ENCODE peak calls at places on chromosomes 1 and 21, in four cellular contexts. One of them, this sample, is unnamed.
A peak's percentile ranks its signal among the peaks of the same experiment; 100 is the strongest.

GRCh38 chr1:7334475-7335035 is 436.5 kb upstream of the VAMP3 start:
- DNase-seq in Calu3: no peak
- DNase-seq in endothelial cell: no peak
- DNase-seq in B cell: no peak
- DNase-seq in this sample: no peak

GRCh38 chr1:8910914-8911313 is 32.4 kb upstream of the ENO1 start:
- DNase-seq in Calu3: no peak
- DNase-seq in endothelial cell: no peak
- DNase-seq in B cell: no peak
- DNase-seq in this sample: no peak

GRCh38 chr1:88867743-88868521 is 23.4 kb downstream of the GTF2B start:
- DNase-seq in Calu3: no peak
- DNase-seq in endothelial cell: no peak
- DNase-seq in B cell: no peak
- DNase-seq in this sample: no peak

GRCh38 chr1:27335506-27336422 is 6.1 kb upstream of the SYTL1 start:
- DNase-seq in Calu3: no peak
- DNase-seq in endothelial cell: no peak
- DNase-seq in B cell: no peak
- DNase-seq in this sample: no peak

GRCh38 chr1:103489881-103490280 is 35.6 kb upstream of the RNPC3 start:
- DNase-seq in Calu3: no peak
- DNase-seq in endothelial cell: no peak
- DNase-seq in B cell: no peak
- DNase-seq in this sample: no peak

GRCh38 chr1:36576118-36576517 is 93.4 kb upstream of the CSF3R start:
- DNase-seq in Calu3: peak; percentile 79
- DNase-seq in endothelial cell: peak; percentile 85
- DNase-seq in B cell: peak; percentile 47
- DNase-seq in this sample: peak; percentile 45

GRCh38 chr1:201528631-201529260 is 10.2 kb upstream of the NAV1 start:
- DNase-seq in Calu3: no peak
- DNase-seq in endothelial cell: no peak
- DNase-seq in B cell: no peak
- DNase-seq in this sample: no peak

GRCh38 chr1:178155478-178156255 is 61.8 kb downstream of the RASAL2 start:
- DNase-seq in Calu3: no peak
- DNase-seq in endothelial cell: no peak
- DNase-seq in B cell: no peak
- DNase-seq in this sample: no peak

GRCh38 chr1:200042437-200043329 is 15.2 kb downstream of the NR5A2 start:
- DNase-seq in Calu3: peak; percentile 30
- DNase-seq in endothelial cell: peak; percentile 49
- DNase-seq in B cell: no peak
- DNase-seq in this sample: no peak

GRCh38 chr1:167141963-167142362 is 48.1 kb downstream of the STYXL2 start:
- DNase-seq in Calu3: no peak
- DNase-seq in endothelial cell: no peak
- DNase-seq in B cell: no peak
- DNase-seq in this sample: no peak

GRCh38 chr1:224852901-224853568 is 76.4 kb upstream of the DNAH14 start:
- DNase-seq in Calu3: no peak
- DNase-seq in endothelial cell: no peak
- DNase-seq in B cell: no peak
- DNase-seq in this sample: no peak

GRCh38 chr1:179042700-179043099 is 17.0 kb downstream of the FAM20B start:
- DNase-seq in Calu3: no peak
- DNase-seq in endothelial cell: no peak
- DNase-seq in B cell: no peak
- DNase-seq in this sample: no peak

GRCh38 chr1:29514361-29515187 is 278.3 kb downstream of the PTPRU start:
- DNase-seq in Calu3: no peak
- DNase-seq in endothelial cell: no peak
- DNase-seq in B cell: no peak
- DNase-seq in this sample: no peak

GRCh38 chr1:4130096-4130495 is 230.0 kb upstream of the C1orf174 start:
- DNase-seq in Calu3: no peak
- DNase-seq in endothelial cell: no peak
- DNase-seq in B cell: no peak
- DNase-seq in this sample: no peak

GRCh38 chr1:4127595-4128140 is 227.6 kb upstream of the C1orf174 start:
- DNase-seq in Calu3: no peak
- DNase-seq in endothelial cell: no peak
- DNase-seq in B cell: no peak
- DNase-seq in this sample: no peak

GRCh38 chr1:4126731-4127594 is 226.9 kb upstream of the C1orf174 start:
- DNase-seq in Calu3: no peak
- DNase-seq in endothelial cell: no peak
- DNase-seq in B cell: no peak
- DNase-seq in this sample: no peak

GRCh38 chr1:4129693-4130092 is 229.6 kb upstream of the C1orf174 start:
- DNase-seq in Calu3: no peak
- DNase-seq in endothelial cell: no peak
- DNase-seq in B cell: no peak
- DNase-seq in this sample: no peak

GRCh38 chr1:4128616-4129015 is 228.5 kb upstream of the C1orf174 start:
- DNase-seq in Calu3: no peak
- DNase-seq in endothelial cell: no peak
- DNase-seq in B cell: no peak
- DNase-seq in this sample: no peak
- TF ChIP-seq CTCF in Calu3: no peak
- TF ChIP-seq CTCF in endothelial cell: no peak
- TF ChIP-seq CTCF in B cell: no peak
- TF ChIP-seq CTCF in this sample: no peak

GRCh38 chr1:4494558-4494957 is 159.9 kb upstream of the AJAP1 start:
- DNase-seq in Calu3: no peak
- DNase-seq in endothelial cell: no peak
- DNase-seq in B cell: no peak
- DNase-seq in this sample: no peak
- TF ChIP-seq CTCF in Calu3: no peak
- TF ChIP-seq CTCF in endothelial cell: no peak
- TF ChIP-seq CTCF in B cell: no peak
- TF ChIP-seq CTCF in this sample: no peak

GRCh38 chr1:28412731-28413130 is 43.2 kb downstream of the PHACTR4 start:
- DNase-seq in Calu3: peak; percentile 12
- DNase-seq in endothelial cell: peak; percentile 7
- DNase-seq in B cell: no peak
- DNase-seq in this sample: no peak
- TF ChIP-seq CTCF in Calu3: no peak
- TF ChIP-seq CTCF in endothelial cell: no peak
- TF ChIP-seq CTCF in B cell: no peak
- TF ChIP-seq CTCF in this sample: no peak

GRCh38 chr1:1374861-1375662 is at the start of gene AURKAIP1:
- DNase-seq in Calu3: peak; percentile 95
- DNase-seq in endothelial cell: peak; percentile 94
- DNase-seq in B cell: peak; percentile 99
- DNase-seq in this sample: peak; percentile 90
- TF ChIP-seq CTCF in Calu3: no peak
- TF ChIP-seq CTCF in endothelial cell: no peak
- TF ChIP-seq CTCF in B cell: peak; percentile 39
- TF ChIP-seq CTCF in this sample: no peak

DNA sequence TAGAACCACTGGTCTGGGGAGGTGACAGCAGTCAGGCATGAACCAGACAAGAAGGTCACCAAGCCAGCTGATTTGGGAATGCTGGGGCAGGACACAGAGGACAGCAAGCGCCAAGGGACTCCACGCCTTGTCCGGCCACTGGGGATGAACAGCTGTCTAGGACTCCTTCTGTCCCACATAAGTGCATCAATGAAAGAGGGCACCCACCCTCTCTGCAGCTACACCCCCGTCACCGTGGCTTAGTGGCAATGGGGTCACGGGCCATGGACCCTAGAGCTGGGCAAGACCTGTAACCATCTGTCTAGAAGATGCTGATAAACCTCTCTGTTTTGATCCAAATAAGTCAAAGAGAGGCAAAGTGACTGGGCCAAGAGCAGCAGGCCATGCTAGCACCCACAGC is 16.8 kb downstream of the UBE2G2 start:
- DNase-seq in Calu3: no peak
- DNase-seq in endothelial cell: no peak
- DNase-seq in B cell: no peak
- DNase-seq in this sample: no peak
- TF ChIP-seq CTCF in Calu3: no peak
- TF ChIP-seq CTCF in endothelial cell: no peak
- TF ChIP-seq CTCF in B cell: no peak
- TF ChIP-seq CTCF in this sample: no peak

This sample was measured in natural killer cell.